ENCODE peak calls at places on chromosomes 4 and X, in five cellular contexts. E is PC-3, J is neural progenitor cell, X is ELF-1, G is islet precursor cell. W is an unnamed sample.

GRCh38 chrX:151902813-151903591 is 9.7 kb upstream of the MAGEA4 start:
- DNase-seq in E (peak; percentile 54), J (no peak), X (peak; percentile 9), G (peak; percentile 87), W (no peak)

GRCh38 chrX:150352114-150352513 is 11.0 kb upstream of the MAMLD1 start:
- DNase-seq in E (peak; percentile 41), J (no peak), X (no peak), G (no peak), W (no peak)

GRCh38 chr4:89119836-89120235 is 8.5 kb downstream of the TIGD2 start:
- DNase-seq in E (peak; percentile 33), J (no peak), X (no peak), G (no peak), W (no peak)

GRCh38 chrX:13489451-13489850 is 80.0 kb upstream of the EGFL6 start:
- DNase-seq in E (peak; percentile 47), J (no peak), X (no peak), G (no peak), W (no peak)

GRCh38 chrX:7120578-7121219 is 26.8 kb upstream of the STS start:
- DNase-seq in E (peak; percentile 89), J (no peak), X (no peak), G (no peak), W (peak; percentile 87)

GRCh38 chr4:52259978-52260377 is 208.9 kb downstream of the SPATA18 start:
- DNase-seq in E (no peak), J (no peak), X (no peak), G (no peak), W (peak; percentile 79)

GRCh38 chrX:70960728-70961127 is 29.8 kb upstream of the SLC7A3 start:
- DNase-seq in E (peak; percentile 19), J (peak; percentile 30), X (no peak), G (no peak), W (no peak)

GRCh38 chrX:82163701-82164100 is 961.8 kb downstream of the SH3BGRL start:
- DNase-seq in E (peak; percentile 60), J (no peak), X (no peak), G (no peak), W (no peak)

GRCh38 chr4:17174751-17175150 is 276.3 kb upstream of the LDB2 start:
- DNase-seq in E (no peak), J (no peak), X (no peak), G (no peak), W (no peak)

GRCh38 chrX:68299923-68300322 is 133.4 kb downstream of the OPHN1 start:
- DNase-seq in E (no peak), J (no peak), X (no peak), G (no peak), W (no peak)